ENCODE peak calls at places on chromosomes 13 and 19, in five cellular contexts. B is HEK293T, C is K562, K is SK-N-SH, A is HepG2. W is an unnamed sample.

GRCh38 chr19:45156751-45157150 is 4.0 kb downstream of the NKPD1 start:
- DNase-seq in A (no peak), B (no peak), C (no peak), K (no peak), W (no peak)

GRCh38 chr13:96925466-96925865 is 68.8 kb downstream of the OXGR1 start:
- DNase-seq in A (peak), K (no peak), B (no peak), C (no peak), W (no peak)

GRCh38 chr19:1177322-1178114 is 3.5 kb upstream of the SBNO2 start:
- DNase-seq in K (no peak), B (no peak), A (no peak), C (no peak), W (no peak)

GRCh38 chr13:28340272-28340793 is 154.6 kb downstream of the FLT1 start:
- DNase-seq in C (no peak), K (no peak), B (no peak), A (no peak), W (no peak)

GRCh38 chr19:49534632-49535385 is 7.0 kb downstream of the RCN3 start:
- DNase-seq in B (no peak), A (no peak), C (peak), K (no peak), W (no peak)

GRCh38 chr19:6108721-6109633 is 1.3 kb downstream of the RFX2 start:
- DNase-seq in C (peak), B (no peak), A (no peak), K (peak), W (no peak)

GRCh38 chr19:5143471-5144411 is 174.8 kb downstream of the KDM4B start:
- DNase-seq in C (no peak), B (no peak), A (no peak), K (no peak), W (no peak)

GRCh38 chr13:25330541-25330940 is 29.1 kb downstream of the NUP58 start:
- DNase-seq in A (no peak), B (no peak), C (no peak), K (no peak), W (no peak)

GRCh38 chr13:66858163-66858562 is 372.0 kb downstream of the PCDH9 start:
- DNase-seq in A (no peak), C (no peak), K (no peak), B (no peak), W (no peak)

GRCh38 chr19:15445807-15446376 is 3.9 kb downstream of the WIZ start:
- DNase-seq in C (no peak), A (no peak), K (no peak), B (no peak), W (no peak)

GRCh38 chr13:30998548-30999140 is 66.2 kb downstream of the TEX26 start:
- DNase-seq in B (no peak), K (peak), A (no peak), C (no peak), W (no peak)

GRCh38 chr19:15775249-15775648 is 12.2 kb upstream of the OR10H5 start:
- DNase-seq in A (no peak), C (no peak), B (no peak), K (no peak), W (no peak)

GRCh38 chr13:47621931-47622330 is 379.1 kb downstream of the SUCLA2 start:
- DNase-seq in B (no peak), C (no peak), K (no peak), A (no peak), W (no peak)

GRCh38 chr13:39559838-39560237 is 43.2 kb downstream of the LHFPL6 start:
- DNase-seq in A (no peak), C (no peak), B (no peak), K (no peak), W (no peak)

GRCh38 chr13:73857106-73857505 is 277.1 kb downstream of the KLF12 start:
- DNase-seq in K (no peak), B (no peak), A (no peak), C (no peak), W (no peak)

GRCh38 chr19:45101796-45102195 is 8.8 kb downstream of the PPP1R37 start:
- DNase-seq in C (no peak), A (no peak), B (no peak), K (no peak), W (no peak)

GRCh38 chr13:22107549-22107948 is 436.7 kb downstream of the FGF9 start:
- DNase-seq in K (no peak), A (peak), B (no peak), C (no peak), W (no peak)

GRCh38 chr19:31348416-31349159 is 648 bp downstream of the TSHZ3 start:
- DNase-seq in K (peak), C (no peak), A (no peak), B (no peak), W (no peak)

GRCh38 chr19:45153339-45154063 is 7.3 kb downstream of the NKPD1 start:
- DNase-seq in A (no peak), C (peak), B (peak), K (peak), W (no peak)

GRCh38 chr19:23377276-23377675 is 18.0 kb downstream of the ZNF91 start:
- DNase-seq in A (no peak), B (no peak), C (no peak), K (no peak), W (no peak)

GRCh38 chr13:97574926-97575325 is 141.0 kb downstream of the RAP2A start:
- DNase-seq in B (peak), K (no peak), A (peak), C (no peak), W (no peak)

GRCh38 chr19:13118424-13119193 is 545 bp downstream of the NACC1 start:
- DNase-seq in K (peak), B (peak), C (peak), A (peak), W (no peak)

GRCh38 chr13:75636339-75637095 is 387 bp downstream of the LMO7 start:
- DNase-seq in B (no peak), A (peak), K (peak), C (peak), W (no peak)

GRCh38 chr19:45187421-45188100 is 9.0 kb downstream of the BLOC1S3 start:
- DNase-seq in C (peak), B (peak), K (peak), A (peak), W (no peak)

GRCh38 chr19:32530773-32531172 is 50.2 kb upstream of the PDCD5 start:
- DNase-seq in K (no peak), A (no peak), C (no peak), B (no peak), W (no peak)

GRCh38 chr13:23488442-23488841 is 54.9 kb upstream of the SACS start:
- DNase-seq in A (peak), K (peak), B (no peak), C (no peak), W (no peak)

GRCh38 chr19:45045671-45046353 is 7.0 kb downstream of the CLASRP start:
- DNase-seq in B (no peak), C (no peak), K (no peak), A (peak), W (no peak)

GRCh38 chr19:33905937-33906577 is 109.4 kb downstream of the KCTD15 start:
- DNase-seq in B (no peak), A (no peak), C (peak), K (peak), W (no peak)

GRCh38 chr19:19429361-19429760 is 23.9 kb downstream of the GATAD2A start:
- DNase-seq in B (no peak), K (no peak), C (no peak), A (no peak), W (no peak)

GRCh38 chr19:21202865-21203494 is 61.1 kb downstream of the ZNF431 start:
- DNase-seq in A (no peak), B (peak), K (peak), C (peak), W (peak)

GRCh38 chr19:4067396-4068057 is 828 bp upstream of the ZBTB7A start:
- DNase-seq in B (no peak), A (no peak), K (peak), C (peak), W (no peak)

GRCh38 chr13:65032825-65033224 is 2197.3 kb downstream of the PCDH9 start:
- DNase-seq in C (no peak), A (no peak), K (no peak), B (no peak), W (no peak)

GRCh38 chr13:85091835-85092234 is 707.4 kb downstream of the SLITRK6 start:
- DNase-seq in C (no peak), K (no peak), B (no peak), A (no peak), W (no peak)

GRCh38 chr19:51326216-51327065 is 15.0 kb downstream of the IGLON5 start:
- DNase-seq in C (peak), K (no peak), B (no peak), A (no peak), W (no peak)

GRCh38 chr19:51324082-51324481 is 12.6 kb downstream of the IGLON5 start:
- DNase-seq in B (no peak), C (no peak), K (no peak), A (no peak), W (no peak)

GRCh38 chr19:51325161-51325979 is 13.9 kb downstream of the IGLON5 start:
- DNase-seq in B (no peak), A (no peak), C (no peak), K (no peak), W (no peak)

GRCh38 chr19:51321799-51322198 is 10.4 kb downstream of the IGLON5 start:
- DNase-seq in A (no peak), B (no peak), C (no peak), K (no peak), W (no peak)

DNA sequence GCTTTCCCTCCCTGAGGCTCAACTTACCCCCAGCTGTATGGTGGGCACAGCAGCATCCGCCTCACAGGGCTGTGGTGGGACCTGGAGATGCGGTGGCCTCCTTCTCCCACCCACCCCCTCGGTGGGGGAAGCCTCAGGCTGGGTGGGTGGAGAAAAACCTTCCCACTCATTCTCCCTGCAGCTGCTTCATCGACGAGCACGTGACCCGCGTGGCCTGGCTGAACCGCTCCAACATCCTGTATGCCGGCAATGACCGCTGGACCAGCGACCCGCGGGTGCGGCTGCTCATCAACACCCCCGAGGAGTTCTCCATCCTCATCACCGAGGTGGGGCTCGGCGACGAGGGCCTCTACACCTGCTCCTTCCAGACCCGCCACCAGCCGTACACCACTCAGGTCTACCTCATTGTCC is 12.0 kb downstream of the IGLON5 start:
- DNase-seq in C (no peak), B (no peak), K (no peak), A (no peak), W (no peak)
- TF ChIP-seq FOXM1 in C (no peak), B (no peak), K (no peak), A (no peak), W (no peak)

GRCh38 chr19:10104665-10105221 is 1.4 kb upstream of the PPAN start:
- DNase-seq in K (no peak), A (no peak), C (peak), B (no peak), W (peak)
- TF ChIP-seq FOXM1 in K (no peak), A (no peak), C (no peak), B (no peak), W (peak)

GRCh38 chr13:81927347-81927746 is 1586.4 kb upstream of the SPRY2 start:
- DNase-seq in K (no peak), A (peak), B (peak), C (no peak), W (no peak)

DNA sequence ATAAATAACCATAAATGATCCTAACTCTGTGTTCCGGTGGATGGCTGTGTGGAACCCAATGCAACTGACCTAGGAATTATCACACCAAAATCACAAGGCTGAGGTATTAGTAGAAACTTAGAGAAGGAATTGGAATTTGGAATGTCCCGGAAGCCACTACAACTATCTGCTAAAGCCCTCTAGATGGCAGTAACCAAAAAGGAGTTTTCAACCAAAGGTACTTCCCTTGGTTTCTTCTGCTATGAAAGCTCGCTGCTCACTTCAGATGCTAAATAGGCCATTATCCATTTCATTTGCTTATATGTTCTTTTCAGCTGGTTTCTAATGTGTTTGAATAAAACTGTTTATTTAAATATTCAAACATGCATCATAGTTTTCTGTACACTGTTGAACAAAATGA is 1589.1 kb upstream of the SPRY2 start:
- DNase-seq in A (peak), B (peak), C (no peak), K (peak), W (no peak)
- TF ChIP-seq FOXM1 in A (no peak), B (no peak), C (no peak), K (no peak), W (no peak)

GRCh38 chr19:47619763-47620162 is 10.8 kb downstream of the BICRA start:
- DNase-seq in C (peak), A (peak), K (no peak), B (no peak), W (no peak)
- TF ChIP-seq FOXM1 in C (no peak), A (no peak), K (no peak), B (no peak), W (no peak)

DNA sequence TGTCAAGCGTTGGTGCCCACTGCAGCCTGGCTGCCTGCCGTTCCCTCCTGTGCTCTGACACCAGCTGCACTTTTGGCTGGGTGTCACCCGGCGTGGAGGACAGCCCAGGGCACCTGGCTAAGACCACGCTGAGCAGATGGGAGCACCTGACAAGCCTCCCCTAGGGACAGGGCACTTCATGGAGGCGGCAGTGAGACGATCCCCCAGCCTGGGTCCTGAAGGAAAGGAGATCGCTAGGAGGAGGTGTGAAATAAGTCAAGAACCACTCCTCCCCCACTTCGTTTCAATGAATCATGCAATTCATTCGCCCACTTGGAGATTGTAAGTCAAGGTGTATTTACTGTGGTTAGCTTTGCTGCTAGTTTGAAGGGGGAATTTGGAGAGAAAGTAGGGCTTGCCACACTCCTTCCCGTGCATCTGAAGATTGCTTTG is 38.8 kb downstream of the VSTM2B start:
- DNase-seq in C (no peak), K (no peak), B (no peak), A (no peak), W (no peak)
- TF ChIP-seq FOXM1 in C (no peak), K (no peak), B (no peak), A (no peak), W (no peak)

GRCh38 chr19:54115071-54116063 is at the start of the genes PRPF31 and TFPT:
- DNase-seq in K (peak), B (peak), C (peak), A (peak), W (peak)
- TF ChIP-seq FOXM1 in K (no peak), B (no peak), C (no peak), A (no peak), W (no peak)

GRCh38 chr13:100112186-100112838 is 23.4 kb downstream of the PCCA start:
- DNase-seq in C (no peak), B (no peak), A (peak), K (no peak), W (no peak)
- TF ChIP-seq FOXM1 in C (no peak), B (no peak), A (no peak), K (no peak), W (no peak)

GRCh38 chr13:101711307-101712025 is 259.0 kb downstream of the ITGBL1 start:
- DNase-seq in B (no peak), K (no peak), A (no peak), C (no peak), W (no peak)
- TF ChIP-seq FOXM1 in B (no peak), K (no peak), A (no peak), C (no peak), W (no peak)

DNA sequence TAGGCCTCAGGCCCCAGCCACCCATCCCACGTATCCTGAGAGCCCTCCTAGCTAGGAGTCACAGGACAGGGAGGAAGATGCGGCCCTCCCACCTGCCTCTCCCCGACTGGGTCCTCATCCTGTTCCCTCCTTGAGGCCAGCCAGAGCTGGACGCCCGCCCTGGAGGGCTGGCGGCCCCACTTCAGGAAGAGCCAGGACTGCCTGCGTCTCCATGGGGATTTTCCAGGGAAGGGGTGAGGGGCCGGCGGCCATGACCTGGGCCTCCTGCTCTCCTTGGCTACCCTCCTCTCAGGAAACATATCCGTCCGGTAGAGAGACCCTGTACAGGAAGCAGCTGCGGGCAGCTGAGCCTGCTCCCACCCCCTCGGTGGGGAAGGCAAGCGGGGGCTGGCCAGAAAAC is 11.3 kb upstream of the PRKD2 start:
- DNase-seq in C (no peak), A (no peak), B (no peak), K (no peak), W (no peak)
- TF ChIP-seq FOXM1 in C (no peak), A (no peak), B (no peak), K (no peak), W (no peak)

GRCh38 chr19:2977686-2978466 is 512 bp downstream of the TLE6 start:
- DNase-seq in A (no peak), K (no peak), C (peak), B (no peak), W (no peak)
- TF ChIP-seq FOXM1 in A (no peak), K (no peak), C (peak), B (no peak), W (no peak)

W was measured in GM12878.